ENCODE peak calls at places on chromosome 2, in eight cellular contexts. M is skeletal muscle cell; B is HFFc6; J is dorsolateral prefrontal cortex; E is mucosa of descending colon; P is BE2C; N is WERI-Rb-1; O is activated CD4-positive, alpha-beta T cell treated with anti-CD3 and anti-CD28 coated beads for 48 hours. S is an unnamed sample.

GRCh38 chr2:96258393-96259022 is 7.3 kb downstream of the TMEM127 start:
- DNase-seq in P (no peak), J (no peak), E (no peak), M (no peak), B (no peak), O (no peak), N (no peak), S (no peak)

GRCh38 chr2:183079335-183079775 is 808 bp downstream of the DUSP19 start:
- DNase-seq in M (no peak), E (peak), N (no peak), B (no peak), P (no peak), O (no peak), J (no peak), S (no peak)

GRCh38 chr2:18311413-18311812 is 249.0 kb downstream of the RDH14 start:
- DNase-seq in E (peak), M (peak), B (peak), N (no peak), O (no peak), P (no peak), J (no peak), S (no peak)

GRCh38 chr2:107635883-107636282 is 190.8 kb upstream of the RGPD4 start:
- DNase-seq in B (peak), M (peak), N (no peak), E (no peak), O (no peak), J (no peak), P (no peak), S (peak)

GRCh38 chr2:675982-676646 is 1.1 kb downstream of the TMEM18 start:
- DNase-seq in E (peak), B (peak), O (peak), N (peak), J (no peak), P (peak), M (peak), S (peak)

GRCh38 chr2:98563394-98563793 is 44.9 kb downstream of the COA5 start:
- DNase-seq in P (no peak), E (no peak), M (no peak), B (no peak), J (no peak), O (no peak), N (no peak), S (no peak)

GRCh38 chr2:64143154-64144056 is 815 bp downstream of the PELI1 start:
- DNase-seq in M (no peak), O (peak), B (no peak), E (peak), J (peak), P (peak), N (peak), S (peak)

GRCh38 chr2:239396881-239397681 is 3.7 kb downstream of the HDAC4 start:
- DNase-seq in J (no peak), N (no peak), P (no peak), O (peak), M (no peak), B (no peak), E (no peak), S (no peak)

GRCh38 chr2:172408143-172408766 is 19.1 kb upstream of the ITGA6 start:
- DNase-seq in M (no peak), N (peak), J (no peak), B (no peak), O (no peak), E (peak), P (no peak), S (no peak)

GRCh38 chr2:64632855-64633819 is 20.6 kb downstream of the SERTAD2 start:
- DNase-seq in J (no peak), N (no peak), P (no peak), B (no peak), E (no peak), M (no peak), O (no peak), S (no peak)

GRCh38 chr2:233146194-233146593 is 86.1 kb downstream of the INPP5D start:
- DNase-seq in J (no peak), M (no peak), O (no peak), N (no peak), P (no peak), E (no peak), B (no peak), S (no peak)

GRCh38 chr2:98347298-98348065 is 1.2 kb downstream of the CNGA3 start:
- DNase-seq in J (no peak), O (no peak), B (no peak), N (peak), M (no peak), E (no peak), P (no peak), S (no peak)

GRCh38 chr2:214810670-214811069 is 1.2 kb upstream of the BARD1 start:
- DNase-seq in B (no peak), E (peak), M (no peak), P (no peak), N (no peak), J (no peak), O (peak), S (no peak)

GRCh38 chr2:124018894-124019293 is 6.2 kb upstream of the CNTNAP5 start:
- DNase-seq in P (no peak), B (no peak), J (no peak), O (no peak), E (no peak), N (no peak), M (no peak), S (no peak)

GRCh38 chr2:128388414-128389032 is 69.9 kb upstream of the HS6ST1 start:
- DNase-seq in P (no peak), J (peak), O (no peak), M (no peak), B (no peak), E (no peak), N (no peak), S (no peak)

GRCh38 chr2:30772021-30772705 is 35.1 kb downstream of the CAPN13 start:
- DNase-seq in B (no peak), N (no peak), M (no peak), P (no peak), J (no peak), E (no peak), O (no peak), S (no peak)

GRCh38 chr2:6747433-6747832 is 118.3 kb downstream of the CMPK2 start:
- DNase-seq in E (no peak), M (no peak), N (no peak), O (no peak), P (no peak), J (no peak), B (no peak), S (no peak)

GRCh38 chr2:67572721-67573485 is 175.8 kb downstream of the ETAA1 start:
- DNase-seq in M (peak), O (no peak), N (no peak), B (no peak), J (no peak), P (no peak), E (peak), S (no peak)

GRCh38 chr2:240166761-240167587 is 26.5 kb upstream of the OTOS start:
- DNase-seq in N (no peak), J (no peak), B (no peak), P (no peak), E (no peak), M (no peak), O (no peak), S (no peak)

GRCh38 chr2:145020139-145020538 is 500.2 kb upstream of the ZEB2 start:
- DNase-seq in E (no peak), N (no peak), O (no peak), P (no peak), B (no peak), M (no peak), J (no peak), S (no peak)

GRCh38 chr2:137380610-137381009 is 583.7 kb upstream of the HNMT start:
- DNase-seq in E (no peak), O (no peak), B (no peak), J (no peak), N (no peak), M (no peak), P (no peak), S (no peak)

GRCh38 chr2:143808166-143808565 is 678.9 kb downstream of the ARHGAP15 start:
- DNase-seq in N (no peak), E (no peak), B (no peak), O (no peak), J (no peak), P (no peak), M (no peak), S (no peak)

GRCh38 chr2:127647242-127648190 is 1.6 kb downstream of the GPR17 start:
- DNase-seq in O (no peak), E (no peak), P (no peak), B (no peak), J (no peak), M (no peak), N (no peak), S (no peak)

GRCh38 chr2:136217990-136218389 is 100.0 kb upstream of the CXCR4 start:
- DNase-seq in E (no peak), P (no peak), B (no peak), M (no peak), O (no peak), J (no peak), N (no peak), S (no peak)